ENCODE peak calls at places on chromosomes 5 and 9, in eight cellular contexts. One of them, this sample, is unnamed.

GRCh38 chr5:169980418-169981053 is at the start of gene INSYN2B:
- DNase-seq in GDM1: no peak
- DNase-seq in endothelial cell: peak
- DNase-seq in hypothalamus: peak
- DNase-seq in A549: peak
- DNase-seq in stromal cell of bone marrow: peak
- DNase-seq in HT-29: peak
- DNase-seq in C1 segment of cervical spinal cord: peak
- DNase-seq in this sample: peak

GRCh38 chr9:105413486-105414068 is 34.3 kb upstream of the FSD1L start:
- DNase-seq in C1 segment of cervical spinal cord: no peak
- DNase-seq in GDM1: no peak
- DNase-seq in stromal cell of bone marrow: no peak
- DNase-seq in A549: peak
- DNase-seq in hypothalamus: no peak
- DNase-seq in HT-29: peak
- DNase-seq in endothelial cell: no peak
- DNase-seq in this sample: no peak

GRCh38 chr9:93646640-93647178 is 70.3 kb downstream of the PHF2 start:
- DNase-seq in hypothalamus: no peak
- DNase-seq in C1 segment of cervical spinal cord: no peak
- DNase-seq in endothelial cell: peak
- DNase-seq in stromal cell of bone marrow: no peak
- DNase-seq in GDM1: no peak
- DNase-seq in HT-29: no peak
- DNase-seq in A549: no peak
- DNase-seq in this sample: no peak

GRCh38 chr5:148569948-148570347 is 84.4 kb downstream of the HTR4 start:
- DNase-seq in A549: no peak
- DNase-seq in C1 segment of cervical spinal cord: no peak
- DNase-seq in HT-29: no peak
- DNase-seq in GDM1: no peak
- DNase-seq in endothelial cell: no peak
- DNase-seq in stromal cell of bone marrow: no peak
- DNase-seq in hypothalamus: no peak
- DNase-seq in this sample: no peak

GRCh38 chr9:135299651-135300345 is 179.8 kb upstream of the PPP1R26 start:
- DNase-seq in HT-29: no peak
- DNase-seq in hypothalamus: no peak
- DNase-seq in endothelial cell: no peak
- DNase-seq in stromal cell of bone marrow: no peak
- DNase-seq in GDM1: no peak
- DNase-seq in A549: no peak
- DNase-seq in C1 segment of cervical spinal cord: no peak
- DNase-seq in this sample: peak

GRCh38 chr9:124632077-124632621 is 125.0 kb upstream of the NR5A1 start:
- DNase-seq in endothelial cell: no peak
- DNase-seq in C1 segment of cervical spinal cord: no peak
- DNase-seq in HT-29: no peak
- DNase-seq in GDM1: no peak
- DNase-seq in A549: no peak
- DNase-seq in hypothalamus: no peak
- DNase-seq in stromal cell of bone marrow: peak
- DNase-seq in this sample: no peak

GRCh38 chr5:151719228-151719861 is 32.6 kb upstream of the SPARC start:
- DNase-seq in GDM1: peak
- DNase-seq in endothelial cell: peak
- DNase-seq in stromal cell of bone marrow: no peak
- DNase-seq in hypothalamus: no peak
- DNase-seq in HT-29: peak
- DNase-seq in A549: no peak
- DNase-seq in C1 segment of cervical spinal cord: no peak
- DNase-seq in this sample: peak

GRCh38 chr5:75551471-75551870 is 39.8 kb downstream of the POLK start:
- DNase-seq in C1 segment of cervical spinal cord: no peak
- DNase-seq in GDM1: no peak
- DNase-seq in hypothalamus: no peak
- DNase-seq in stromal cell of bone marrow: no peak
- DNase-seq in endothelial cell: no peak
- DNase-seq in HT-29: no peak
- DNase-seq in A549: no peak
- DNase-seq in this sample: no peak

GRCh38 chr5:94623026-94623425 is 4.6 kb downstream of the SLF1 start:
- DNase-seq in endothelial cell: no peak
- DNase-seq in A549: no peak
- DNase-seq in C1 segment of cervical spinal cord: no peak
- DNase-seq in hypothalamus: no peak
- DNase-seq in HT-29: no peak
- DNase-seq in GDM1: no peak
- DNase-seq in stromal cell of bone marrow: no peak
- DNase-seq in this sample: no peak

GRCh38 chr9:88503101-88503844 is 31.7 kb upstream of the NXNL2 start:
- DNase-seq in A549: no peak
- DNase-seq in hypothalamus: no peak
- DNase-seq in C1 segment of cervical spinal cord: no peak
- DNase-seq in HT-29: no peak
- DNase-seq in stromal cell of bone marrow: no peak
- DNase-seq in GDM1: no peak
- DNase-seq in endothelial cell: no peak
- DNase-seq in this sample: no peak

GRCh38 chr5:175457466-175457865 is 13.5 kb upstream of the DRD1 start:
- DNase-seq in HT-29: peak
- DNase-seq in A549: no peak
- DNase-seq in hypothalamus: no peak
- DNase-seq in stromal cell of bone marrow: no peak
- DNase-seq in endothelial cell: no peak
- DNase-seq in C1 segment of cervical spinal cord: no peak
- DNase-seq in GDM1: no peak
- DNase-seq in this sample: no peak

GRCh38 chr5:143428155-143428554 is 24.7 kb upstream of the NR3C1 start:
- DNase-seq in HT-29: no peak
- DNase-seq in stromal cell of bone marrow: no peak
- DNase-seq in C1 segment of cervical spinal cord: no peak
- DNase-seq in endothelial cell: no peak
- DNase-seq in GDM1: no peak
- DNase-seq in hypothalamus: no peak
- DNase-seq in A549: no peak
- DNase-seq in this sample: no peak

GRCh38 chr9:99905833-99906402 is 536 bp upstream of the STX17 start:
- DNase-seq in HT-29: peak
- DNase-seq in A549: no peak
- DNase-seq in endothelial cell: no peak
- DNase-seq in hypothalamus: no peak
- DNase-seq in C1 segment of cervical spinal cord: no peak
- DNase-seq in stromal cell of bone marrow: peak
- DNase-seq in GDM1: no peak
- DNase-seq in this sample: peak

GRCh38 chr9:99105152-99106043 is 485 bp downstream of the TGFBR1 start:
- DNase-seq in GDM1: no peak
- DNase-seq in A549: peak
- DNase-seq in HT-29: peak
- DNase-seq in stromal cell of bone marrow: peak
- DNase-seq in endothelial cell: peak
- DNase-seq in hypothalamus: no peak
- DNase-seq in C1 segment of cervical spinal cord: peak
- DNase-seq in this sample: peak

GRCh38 chr9:16421534-16421933 is 448.9 kb downstream of the BNC2 start:
- DNase-seq in A549: no peak
- DNase-seq in GDM1: no peak
- DNase-seq in hypothalamus: no peak
- DNase-seq in stromal cell of bone marrow: no peak
- DNase-seq in C1 segment of cervical spinal cord: no peak
- DNase-seq in HT-29: no peak
- DNase-seq in endothelial cell: no peak
- DNase-seq in this sample: no peak

GRCh38 chr5:136094189-136094912 is 38.3 kb upstream of the SMAD5 start:
- DNase-seq in hypothalamus: no peak
- DNase-seq in stromal cell of bone marrow: no peak
- DNase-seq in A549: no peak
- DNase-seq in HT-29: peak
- DNase-seq in GDM1: no peak
- DNase-seq in endothelial cell: no peak
- DNase-seq in C1 segment of cervical spinal cord: no peak
- DNase-seq in this sample: no peak

GRCh38 chr9:104108315-104108714 is 14.2 kb downstream of the SMC2 start:
- DNase-seq in C1 segment of cervical spinal cord: no peak
- DNase-seq in hypothalamus: no peak
- DNase-seq in HT-29: no peak
- DNase-seq in A549: no peak
- DNase-seq in endothelial cell: no peak
- DNase-seq in GDM1: no peak
- DNase-seq in stromal cell of bone marrow: no peak
- DNase-seq in this sample: no peak

GRCh38 chr5:61683926-61684325 is 351.9 kb downstream of the ZSWIM6 start:
- DNase-seq in stromal cell of bone marrow: no peak
- DNase-seq in hypothalamus: no peak
- DNase-seq in GDM1: no peak
- DNase-seq in HT-29: no peak
- DNase-seq in endothelial cell: no peak
- DNase-seq in C1 segment of cervical spinal cord: no peak
- DNase-seq in A549: no peak
- DNase-seq in this sample: no peak

GRCh38 chr5:21810737-21811316 is 1042.3 kb downstream of the CDH12 start:
- DNase-seq in A549: peak
- DNase-seq in endothelial cell: no peak
- DNase-seq in HT-29: peak
- DNase-seq in C1 segment of cervical spinal cord: no peak
- DNase-seq in stromal cell of bone marrow: no peak
- DNase-seq in hypothalamus: no peak
- DNase-seq in GDM1: no peak
- DNase-seq in this sample: no peak

GRCh38 chr9:107559499-107560086 is 70.0 kb upstream of the KLF4 start:
- DNase-seq in hypothalamus: no peak
- DNase-seq in C1 segment of cervical spinal cord: no peak
- DNase-seq in HT-29: no peak
- DNase-seq in A549: no peak
- DNase-seq in GDM1: no peak
- DNase-seq in endothelial cell: no peak
- DNase-seq in stromal cell of bone marrow: no peak
- DNase-seq in this sample: no peak

GRCh38 chr9:34992376-34992951 is 2.9 kb downstream of the DNAJB5 start:
- DNase-seq in endothelial cell: no peak
- DNase-seq in A549: no peak
- DNase-seq in stromal cell of bone marrow: peak
- DNase-seq in C1 segment of cervical spinal cord: no peak
- DNase-seq in HT-29: no peak
- DNase-seq in GDM1: no peak
- DNase-seq in hypothalamus: no peak
- DNase-seq in this sample: no peak

GRCh38 chr5:147177125-147177840 is 57.5 kb upstream of the STK32A start:
- DNase-seq in endothelial cell: no peak
- DNase-seq in hypothalamus: no peak
- DNase-seq in A549: no peak
- DNase-seq in C1 segment of cervical spinal cord: no peak
- DNase-seq in stromal cell of bone marrow: no peak
- DNase-seq in HT-29: no peak
- DNase-seq in GDM1: no peak
- DNase-seq in this sample: no peak

GRCh38 chr9:32978051-32978450 is 23.4 kb downstream of the APTX start:
- DNase-seq in hypothalamus: no peak
- DNase-seq in C1 segment of cervical spinal cord: no peak
- DNase-seq in endothelial cell: no peak
- DNase-seq in HT-29: no peak
- DNase-seq in A549: no peak
- DNase-seq in stromal cell of bone marrow: no peak
- DNase-seq in GDM1: no peak
- DNase-seq in this sample: no peak

GRCh38 chr5:146340260-146341081 is 1.8 kb downstream of the POU4F3 start:
- DNase-seq in GDM1: no peak
- DNase-seq in hypothalamus: no peak
- DNase-seq in A549: no peak
- DNase-seq in C1 segment of cervical spinal cord: no peak
- DNase-seq in HT-29: no peak
- DNase-seq in stromal cell of bone marrow: peak
- DNase-seq in endothelial cell: peak
- DNase-seq in this sample: peak

GRCh38 chr9:18238254-18238653 is 235.7 kb upstream of the ADAMTSL1 start:
- DNase-seq in A549: no peak
- DNase-seq in endothelial cell: no peak
- DNase-seq in C1 segment of cervical spinal cord: no peak
- DNase-seq in hypothalamus: no peak
- DNase-seq in GDM1: no peak
- DNase-seq in stromal cell of bone marrow: peak
- DNase-seq in HT-29: peak
- DNase-seq in this sample: no peak

GRCh38 chr5:606061-606460 is 6.1 kb upstream of the CEP72 start:
- DNase-seq in GDM1: no peak
- DNase-seq in C1 segment of cervical spinal cord: no peak
- DNase-seq in hypothalamus: no peak
- DNase-seq in endothelial cell: no peak
- DNase-seq in HT-29: no peak
- DNase-seq in stromal cell of bone marrow: no peak
- DNase-seq in A549: no peak
- DNase-seq in this sample: no peak

GRCh38 chr9:135565636-135566035 is 4.1 kb downstream of the PAEP start:
- DNase-seq in endothelial cell: no peak
- DNase-seq in GDM1: no peak
- DNase-seq in HT-29: no peak
- DNase-seq in A549: no peak
- DNase-seq in hypothalamus: no peak
- DNase-seq in C1 segment of cervical spinal cord: no peak
- DNase-seq in stromal cell of bone marrow: no peak
- DNase-seq in this sample: no peak

GRCh38 chr5:168683247-168683926 is 104.2 kb upstream of the PANK3 start:
- DNase-seq in stromal cell of bone marrow: no peak
- DNase-seq in hypothalamus: no peak
- DNase-seq in C1 segment of cervical spinal cord: no peak
- DNase-seq in HT-29: no peak
- DNase-seq in A549: no peak
- DNase-seq in GDM1: no peak
- DNase-seq in endothelial cell: no peak
- DNase-seq in this sample: no peak

GRCh38 chr5:34487956-34488355 is 168.2 kb upstream of the RAI14 start:
- DNase-seq in hypothalamus: no peak
- DNase-seq in C1 segment of cervical spinal cord: no peak
- DNase-seq in stromal cell of bone marrow: no peak
- DNase-seq in A549: no peak
- DNase-seq in GDM1: no peak
- DNase-seq in endothelial cell: no peak
- DNase-seq in HT-29: no peak
- DNase-seq in this sample: no peak

GRCh38 chr5:181133610-181134231 is 2.8 kb upstream of the OR2V1 start:
- DNase-seq in A549: peak
- DNase-seq in HT-29: peak
- DNase-seq in C1 segment of cervical spinal cord: no peak
- DNase-seq in hypothalamus: no peak
- DNase-seq in GDM1: no peak
- DNase-seq in stromal cell of bone marrow: peak
- DNase-seq in endothelial cell: no peak
- DNase-seq in this sample: peak

GRCh38 chr9:124880501-124880900 is 18.6 kb downstream of the ARPC5L start:
- DNase-seq in A549: no peak
- DNase-seq in HT-29: no peak
- DNase-seq in hypothalamus: no peak
- DNase-seq in C1 segment of cervical spinal cord: no peak
- DNase-seq in GDM1: no peak
- DNase-seq in stromal cell of bone marrow: no peak
- DNase-seq in endothelial cell: no peak
- DNase-seq in this sample: no peak

GRCh38 chr9:88567870-88568269 is 32.9 kb downstream of the NXNL2 start:
- DNase-seq in endothelial cell: no peak
- DNase-seq in hypothalamus: no peak
- DNase-seq in A549: no peak
- DNase-seq in stromal cell of bone marrow: no peak
- DNase-seq in GDM1: no peak
- DNase-seq in HT-29: no peak
- DNase-seq in C1 segment of cervical spinal cord: no peak
- DNase-seq in this sample: no peak

This sample was measured in RPMI8226.